ENCODE peak calls at places on chromosomes 6 and 20, in six cellular contexts. C is cardiac fibroblast; P is CD8-positive, alpha-beta T cell; L is GM04503; G is cerebellum; Q is sciatic nerve. J is an unnamed sample.
A peak's percentile ranks its signal among the peaks of the same experiment; 100 is the strongest.

GRCh38 chr20:23301436-23302050 is 49.0 kb upstream of the NXT1 start:
- DNase-seq in C (no peak), G (no peak), L (no peak), Q (no peak), P (no peak), J (no peak)

GRCh38 chr20:56445130-56445529 is 23.3 kb upstream of the RTF2 start:
- DNase-seq in Q (no peak), L (no peak), P (no peak), G (no peak), C (no peak), J (no peak)

GRCh38 chr6:158993639-158994038 is 6.4 kb downstream of the RSPH3 start:
- DNase-seq in P (no peak), Q (no peak), L (no peak), G (no peak), C (no peak), J (no peak)

GRCh38 chr6:7169296-7169721 is 61.5 kb downstream of the RREB1 start:
- DNase-seq in Q (no peak), G (no peak), C (peak; percentile 37), P (no peak), L (no peak), J (no peak)

GRCh38 chr6:30641048-30641447 is 5.9 kb upstream of the C6orf136 start:
- DNase-seq in P (no peak), C (no peak), Q (no peak), L (no peak), G (no peak), J (peak; percentile 13)

GRCh38 chr6:106519460-106520394 is 109.6 kb downstream of the RTN4IP1 start:
- DNase-seq in P (peak; percentile 76), G (no peak), Q (no peak), L (peak; percentile 96), C (peak; percentile 93), J (peak; percentile 72)

GRCh38 chr20:1330075-1330830 is 1.3 kb upstream of the SDCBP2 start:
- DNase-seq in P (no peak), G (no peak), L (no peak), Q (peak; percentile 56), C (peak; percentile 87), J (peak; percentile 46)

GRCh38 chr20:32886652-32887051 is 27.9 kb downstream of the EFCAB8 start:
- DNase-seq in Q (no peak), L (no peak), G (no peak), P (no peak), C (no peak), J (no peak)

GRCh38 chr6:141303907-141304306 is 828.8 kb upstream of the GJE1 start:
- DNase-seq in C (no peak), L (no peak), P (no peak), Q (no peak), G (no peak), J (no peak)

GRCh38 chr6:138426500-138427123 is 22.6 kb downstream of the HEBP2 start:
- DNase-seq in Q (no peak), C (no peak), L (no peak), P (no peak), G (no peak), J (no peak)

GRCh38 chr20:1830240-1830639 is 65.0 kb upstream of the SIRPA start:
- DNase-seq in C (peak; percentile 94), Q (no peak), L (peak; percentile 81), P (no peak), G (no peak), J (no peak)

GRCh38 chr6:123489589-123489988 is 147.2 kb downstream of the TRDN start:
- DNase-seq in G (no peak), P (no peak), C (peak; percentile 70), L (no peak), Q (no peak), J (no peak)

GRCh38 chr20:46376196-46376785 is 30.1 kb downstream of the ELMO2 start:
- DNase-seq in L (no peak), P (no peak), C (no peak), G (no peak), Q (no peak), J (no peak)

GRCh38 chr6:25506020-25506419 is 146.0 kb upstream of the SCGN start:
- DNase-seq in C (no peak), Q (no peak), P (no peak), L (no peak), G (no peak), J (no peak)

GRCh38 chr6:80338201-80338836 is 231.8 kb downstream of the BCKDHB start:
- DNase-seq in P (peak; percentile 72), G (no peak), L (no peak), C (peak; percentile 62), Q (peak; percentile 73), J (peak; percentile 67)

GRCh38 chr6:16182428-16182827 is 53.5 kb downstream of the MYLIP start:
- DNase-seq in P (no peak), L (no peak), G (no peak), Q (no peak), C (no peak), J (no peak)

GRCh38 chr6:50655848-50656453 is 57.4 kb upstream of the TFAP2D start:
- DNase-seq in C (peak; percentile 29), L (no peak), P (no peak), Q (no peak), G (no peak), J (no peak)

GRCh38 chr6:170434114-170434820 is 118.8 kb downstream of the PSMB1 start:
- DNase-seq in Q (no peak), G (no peak), P (no peak), C (no peak), L (no peak), J (no peak)

J was measured in T-cell.